ENCODE peak calls at places on chromosomes 4 and X, in seven cellular contexts. Q, M, R, F, T, G and L are unnamed samples.

GRCh38 chr4:137226900-137227299 is 305.4 kb downstream of the PCDH18 start:
- DNase-seq in Q (no peak), M (peak), R (no peak), F (no peak), T (peak), G (no peak), L (peak)

GRCh38 chrX:69203367-69204037 is 38.2 kb upstream of the PJA1 start:
- DNase-seq in Q (no peak), M (no peak), R (no peak), F (peak), T (no peak), G (no peak), L (peak)

GRCh38 chrX:68830486-68831404 is 1.9 kb downstream of the EFNB1 start:
- DNase-seq in Q (no peak), M (no peak), R (no peak), F (no peak), T (no peak), G (no peak), L (no peak)

GRCh38 chr4:96170198-96170597 is 330.3 kb downstream of the PDHA2 start:
- DNase-seq in Q (peak), M (no peak), R (no peak), F (no peak), T (no peak), G (peak), L (peak)

GRCh38 chrX:39652336-39652735 is 445.4 kb downstream of the BCOR start:
- DNase-seq in Q (peak), M (no peak), R (no peak), F (no peak), T (no peak), G (peak), L (peak)

GRCh38 chr4:67288964-67289363 is 256.3 kb downstream of the CENPC start:
- DNase-seq in Q (peak), M (no peak), R (no peak), F (no peak), T (peak), G (peak), L (peak)

GRCh38 chr4:37664696-37665095 is 21.5 kb downstream of the RELL1 start:
- DNase-seq in Q (no peak), M (no peak), R (no peak), F (no peak), T (no peak), G (no peak), L (peak)

GRCh38 chr4:5237086-5237485 is 185.8 kb downstream of the STK32B start:
- DNase-seq in Q (no peak), M (no peak), R (no peak), F (no peak), T (no peak), G (no peak), L (no peak)

GRCh38 chr4:3418029-3418762 is 23.6 kb upstream of the HGFAC start:
- DNase-seq in Q (no peak), M (no peak), R (no peak), F (no peak), T (no peak), G (no peak), L (peak)

GRCh38 chr4:157035471-157035870 is 40.5 kb upstream of the GLRB start:
- DNase-seq in Q (no peak), M (no peak), R (peak), F (no peak), T (no peak), G (no peak), L (no peak)

GRCh38 chrX:124263743-124264142 is 68.7 kb upstream of the TEX13D start:
- DNase-seq in Q (no peak), M (no peak), R (no peak), F (no peak), T (peak), G (no peak), L (no peak)

GRCh38 chrX:76127341-76127740 is 45.5 kb upstream of the PBDC1 start:
- DNase-seq in Q (no peak), M (no peak), R (no peak), F (no peak), T (no peak), G (peak), L (peak)

GRCh38 chr4:1833307-1834046 is 22.5 kb downstream of the LETM1 start:
- DNase-seq in Q (no peak), M (no peak), R (no peak), F (no peak), T (no peak), G (no peak), L (no peak)

GRCh38 chr4:73668806-73669205 is 48.6 kb upstream of the RASSF6 start:
- DNase-seq in Q (no peak), M (no peak), R (no peak), F (peak), T (peak), G (no peak), L (no peak)

GRCh38 chrX:20527458-20528099 is 260.9 kb upstream of the RPS6KA3 start:
- DNase-seq in Q (peak), M (peak), R (peak), F (peak), T (no peak), G (no peak), L (no peak)

GRCh38 chrX:149903889-149904748 is 23.1 kb downstream of the MAGEA8 start:
- DNase-seq in Q (no peak), M (no peak), R (no peak), F (peak), T (peak), G (no peak), L (peak)

GRCh38 chrX:52574416-52575275 is 57.8 kb upstream of the XAGE1B start:
- DNase-seq in Q (peak), M (peak), R (peak), F (peak), T (peak), G (peak), L (peak)